ENCODE peak calls at places on chromosome 1, in five cellular contexts. X, A, T, Q and Z are unnamed samples.

GRCh38 chr1:27873671-27874384 is 1.5 kb downstream of the THEMIS2 start:
- DNase-seq in X (no peak), A (no peak), T (no peak), Q (no peak), Z (no peak)

GRCh38 chr1:29392486-29393450 is 156.4 kb downstream of the PTPRU start:
- DNase-seq in X (no peak), A (no peak), T (no peak), Q (no peak), Z (no peak)

GRCh38 chr1:30451532-30452125 is 271.8 kb downstream of the MATN1 start:
- DNase-seq in X (no peak), A (no peak), T (no peak), Q (no peak), Z (no peak)

GRCh38 chr1:205214756-205215155 is 3.3 kb upstream of the DSTYK start:
- DNase-seq in X (no peak), A (no peak), T (no peak), Q (no peak), Z (no peak)

GRCh38 chr1:119316870-119317416 is 51.6 kb upstream of the HAO2 start:
- DNase-seq in X (no peak), A (no peak), T (no peak), Q (no peak), Z (no peak)

GRCh38 chr1:25476186-25477097 is 45.7 kb downstream of the MACO1 start:
- DNase-seq in X (no peak), A (no peak), T (no peak), Q (no peak), Z (no peak)

GRCh38 chr1:11845641-11846335 is 1.8 kb downstream of the NPPA start:
- DNase-seq in X (no peak), A (no peak), T (no peak), Q (no peak), Z (no peak)

GRCh38 chr1:185158806-185159205 is 1.8 kb downstream of the SWT1 start:
- DNase-seq in X (no peak), A (no peak), T (no peak), Q (no peak), Z (no peak)

GRCh38 chr1:92949937-92950817 is 11.1 kb downstream of the DIPK1A start:
- DNase-seq in X (no peak), A (no peak), T (no peak), Q (no peak), Z (peak)

GRCh38 chr1:88678405-88678804 is 5.7 kb upstream of the PKN2 start:
- DNase-seq in X (no peak), A (no peak), T (no peak), Q (no peak), Z (no peak)

GRCh38 chr1:25467616-25468015 is 36.9 kb downstream of the MACO1 start:
- DNase-seq in X (no peak), A (no peak), T (no peak), Q (no peak), Z (no peak)

GRCh38 chr1:15954316-15954715 is 21.6 kb downstream of the ZBTB17 start:
- DNase-seq in X (no peak), A (no peak), T (no peak), Q (no peak), Z (no peak)

GRCh38 chr1:53359225-53359933 is 31.5 kb upstream of the LRP8 start:
- DNase-seq in X (no peak), A (no peak), T (no peak), Q (no peak), Z (no peak)

DNA sequence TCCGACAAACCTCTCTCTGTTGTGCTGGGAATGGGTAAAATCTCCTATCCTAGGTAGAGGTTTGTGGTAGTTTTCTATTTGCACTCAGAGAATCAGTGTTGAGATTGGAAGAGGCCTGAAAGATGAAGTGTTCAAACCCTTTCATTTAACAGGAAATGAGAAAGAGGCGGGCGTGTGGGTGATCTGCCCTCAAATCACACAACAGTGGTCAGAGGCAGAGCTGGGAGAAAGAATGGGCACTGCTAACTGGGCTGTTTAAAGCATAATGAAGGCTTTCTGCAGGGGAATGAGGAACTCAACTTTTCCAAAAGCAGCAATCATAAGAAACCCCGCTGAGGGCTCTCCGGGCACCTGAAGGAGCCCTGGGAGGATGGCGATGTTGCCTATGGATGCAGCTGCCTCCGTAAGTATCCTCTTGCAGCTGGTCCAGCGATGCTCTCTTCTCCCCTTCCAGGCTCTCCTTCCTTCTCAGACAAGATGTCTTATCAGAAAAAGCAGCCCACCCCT is 1.0 kb downstream of the LORICRIN start:
- DNase-seq in X (no peak), A (no peak), T (no peak), Q (no peak), Z (no peak)
- H3K4me3 ChIP-seq in X (no peak), A (no peak), T (no peak), Q (no peak), Z (no peak)

GRCh38 chr1:6419397-6419802 is 319 bp downstream of the HES2 start:
- DNase-seq in X (no peak), A (no peak), T (no peak), Q (no peak), Z (no peak)

GRCh38 chr1:6417961-6418667 is 1.6 kb downstream of the HES2 start:
- DNase-seq in X (no peak), A (no peak), T (no peak), Q (no peak), Z (no peak)

GRCh38 chr1:6420594-6421042 is 899 bp upstream of the HES2 start:
- DNase-seq in X (no peak), A (no peak), T (no peak), Q (no peak), Z (no peak)

GRCh38 chr1:6419803-6420593 is at the start of gene HES2:
- DNase-seq in X (no peak), A (no peak), T (no peak), Q (no peak), Z (no peak)

DNA sequence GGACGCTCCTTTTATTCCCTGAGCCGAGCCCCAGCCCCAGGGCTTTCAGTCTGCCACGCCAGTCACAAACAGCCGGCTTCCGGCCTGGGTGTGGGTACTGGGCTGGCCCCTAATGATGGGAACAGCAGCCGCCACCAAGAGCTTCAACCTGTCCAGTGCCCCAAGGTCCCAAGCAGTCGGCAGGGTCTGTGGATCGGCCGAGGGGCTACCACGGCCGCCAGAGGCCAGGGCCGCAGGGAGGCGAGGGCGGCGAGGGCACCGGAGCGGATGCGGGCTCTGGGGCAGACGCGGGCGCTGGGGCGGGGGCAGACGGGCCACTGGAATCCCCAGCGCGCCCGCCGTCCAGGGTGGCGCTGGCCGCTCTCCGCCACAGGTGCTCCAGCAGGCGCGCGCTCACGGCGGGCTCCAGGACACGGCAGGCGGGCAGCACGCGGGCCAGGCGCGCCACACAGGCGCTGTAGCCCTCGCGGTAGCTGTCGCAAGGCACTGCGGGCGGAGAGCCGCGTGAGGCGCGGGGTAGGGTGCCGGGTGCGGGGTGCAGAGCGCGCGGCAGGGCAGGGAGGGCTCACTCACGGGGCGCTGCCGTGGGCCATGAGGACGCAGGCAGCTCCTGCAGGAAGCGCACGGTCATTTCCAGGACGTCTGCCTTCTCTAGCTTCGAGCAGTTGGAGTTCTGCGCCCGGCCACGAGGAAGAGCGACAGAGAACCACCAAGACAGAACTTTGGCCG is 887 bp downstream of the HES2 start:
- DNase-seq in X (no peak), A (no peak), T (no peak), Q (no peak), Z (no peak)
- H3K4me3 ChIP-seq in X (no peak), A (no peak), T (no peak), Q (no peak), Z (peak)

DNA sequence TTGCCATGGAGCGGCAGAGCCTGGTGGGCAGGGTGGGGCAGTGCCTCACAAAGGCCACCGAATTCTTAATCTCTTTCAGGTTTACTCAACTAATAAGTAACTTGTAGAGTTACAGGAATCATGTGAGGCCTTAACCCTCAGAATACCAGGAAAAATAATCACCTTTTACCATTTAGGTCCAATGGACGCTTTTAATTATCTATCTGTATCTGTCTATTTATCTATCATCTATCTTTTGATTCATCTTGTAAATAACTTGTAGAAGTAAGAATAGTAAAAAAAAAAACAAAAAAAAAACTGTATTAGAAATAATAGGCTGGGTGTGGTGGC is 11.8 kb upstream of the S100A11 start:
- DNase-seq in X (no peak), A (no peak), T (no peak), Q (no peak), Z (no peak)
- H3K4me3 ChIP-seq in X (peak), A (peak), T (peak), Q (peak), Z (peak)

GRCh38 chr1:22976127-22976460 is 3.4 kb upstream of the LACTBL1 start:
- DNase-seq in X (no peak), A (no peak), T (no peak), Q (no peak), Z (no peak)
- H3K4me3 ChIP-seq in X (no peak), A (no peak), T (no peak), Q (no peak), Z (no peak)

GRCh38 chr1:58816747-58817221 is 32.9 kb upstream of the JUN start:
- DNase-seq in X (no peak), A (no peak), T (no peak), Q (no peak), Z (no peak)
- H3K4me3 ChIP-seq in X (peak), A (peak), T (peak), Q (peak), Z (peak)

GRCh38 chr1:39899611-39900538 is 1.8 kb downstream of the MYCL start:
- DNase-seq in X (no peak), A (no peak), T (no peak), Q (no peak), Z (no peak)
- H3K4me3 ChIP-seq in X (no peak), A (no peak), T (no peak), Q (no peak), Z (no peak)